ENCODE peak calls at places on chromosomes 4 and X, in seven cellular contexts. One of them, this sample, is unnamed.

GRCh38 chrX:41066969-41067368 is 18.3 kb upstream of the USP9X start:
- DNase-seq in fibroblast of the conjunctiva: no peak
- DNase-seq in OCI-LY7: no peak
- DNase-seq in activated naive CD8-positive, alpha-beta T cell treated with anti-CD3 and anti-CD28 coated beads for 36 hours: no peak
- DNase-seq in HTR-8/SVneo: no peak
- DNase-seq in NCI-H1694: no peak
- DNase-seq in CD8-positive, alpha-beta T cell: no peak
- DNase-seq in this sample: no peak

GRCh38 chr4:153296424-153296823 is 48.1 kb upstream of the MND1 start:
- DNase-seq in NCI-H1694: no peak
- DNase-seq in OCI-LY7: no peak
- DNase-seq in HTR-8/SVneo: no peak
- DNase-seq in CD8-positive, alpha-beta T cell: no peak
- DNase-seq in activated naive CD8-positive, alpha-beta T cell treated with anti-CD3 and anti-CD28 coated beads for 36 hours: no peak
- DNase-seq in fibroblast of the conjunctiva: peak; percentile 22
- DNase-seq in this sample: peak; percentile 24

GRCh38 chr4:165398570-165398969 is 19.8 kb downstream of the CPE start:
- DNase-seq in activated naive CD8-positive, alpha-beta T cell treated with anti-CD3 and anti-CD28 coated beads for 36 hours: no peak
- DNase-seq in fibroblast of the conjunctiva: peak; percentile 14
- DNase-seq in OCI-LY7: peak; percentile 4
- DNase-seq in CD8-positive, alpha-beta T cell: no peak
- DNase-seq in HTR-8/SVneo: peak; percentile 27
- DNase-seq in NCI-H1694: peak; percentile 99
- DNase-seq in this sample: no peak

GRCh38 chrX:152843852-152844251 is 13.0 kb downstream of the NSDHL start:
- DNase-seq in fibroblast of the conjunctiva: no peak
- DNase-seq in HTR-8/SVneo: no peak
- DNase-seq in OCI-LY7: no peak
- DNase-seq in NCI-H1694: no peak
- DNase-seq in activated naive CD8-positive, alpha-beta T cell treated with anti-CD3 and anti-CD28 coated beads for 36 hours: no peak
- DNase-seq in CD8-positive, alpha-beta T cell: no peak
- DNase-seq in this sample: no peak

GRCh38 chr4:46445689-46446339 is 55.9 kb upstream of the GABRA2 start:
- DNase-seq in OCI-LY7: no peak
- DNase-seq in HTR-8/SVneo: no peak
- DNase-seq in NCI-H1694: no peak
- DNase-seq in fibroblast of the conjunctiva: no peak
- DNase-seq in CD8-positive, alpha-beta T cell: no peak
- DNase-seq in activated naive CD8-positive, alpha-beta T cell treated with anti-CD3 and anti-CD28 coated beads for 36 hours: no peak
- DNase-seq in this sample: no peak

GRCh38 chr4:77104405-77105292 is 28.9 kb upstream of the CCNI start:
- DNase-seq in CD8-positive, alpha-beta T cell: no peak
- DNase-seq in fibroblast of the conjunctiva: peak; percentile 4
- DNase-seq in activated naive CD8-positive, alpha-beta T cell treated with anti-CD3 and anti-CD28 coated beads for 36 hours: no peak
- DNase-seq in OCI-LY7: no peak
- DNase-seq in HTR-8/SVneo: no peak
- DNase-seq in NCI-H1694: no peak
- DNase-seq in this sample: no peak

GRCh38 chr4:73589887-73590801 is 30.1 kb downstream of the RASSF6 start:
- DNase-seq in activated naive CD8-positive, alpha-beta T cell treated with anti-CD3 and anti-CD28 coated beads for 36 hours: no peak
- DNase-seq in HTR-8/SVneo: no peak
- DNase-seq in CD8-positive, alpha-beta T cell: no peak
- DNase-seq in OCI-LY7: peak; percentile 93
- DNase-seq in fibroblast of the conjunctiva: no peak
- DNase-seq in NCI-H1694: no peak
- DNase-seq in this sample: no peak

GRCh38 chr4:119785963-119786362 is 157.4 kb upstream of the PDE5A start:
- DNase-seq in activated naive CD8-positive, alpha-beta T cell treated with anti-CD3 and anti-CD28 coated beads for 36 hours: no peak
- DNase-seq in CD8-positive, alpha-beta T cell: no peak
- DNase-seq in fibroblast of the conjunctiva: peak; percentile 1
- DNase-seq in OCI-LY7: no peak
- DNase-seq in NCI-H1694: no peak
- DNase-seq in HTR-8/SVneo: peak; percentile 7
- DNase-seq in this sample: no peak

GRCh38 chr4:105894570-105895323 is 524 bp upstream of the NPNT start:
- DNase-seq in fibroblast of the conjunctiva: no peak
- DNase-seq in CD8-positive, alpha-beta T cell: no peak
- DNase-seq in activated naive CD8-positive, alpha-beta T cell treated with anti-CD3 and anti-CD28 coated beads for 36 hours: no peak
- DNase-seq in NCI-H1694: peak; percentile 2
- DNase-seq in HTR-8/SVneo: no peak
- DNase-seq in OCI-LY7: no peak
- DNase-seq in this sample: no peak

GRCh38 chrX:84729809-84730208 is 227.6 kb upstream of the HDX start:
- DNase-seq in HTR-8/SVneo: peak; percentile 1
- DNase-seq in CD8-positive, alpha-beta T cell: no peak
- DNase-seq in NCI-H1694: peak; percentile 34
- DNase-seq in activated naive CD8-positive, alpha-beta T cell treated with anti-CD3 and anti-CD28 coated beads for 36 hours: peak; percentile 1
- DNase-seq in fibroblast of the conjunctiva: peak; percentile 35
- DNase-seq in OCI-LY7: peak; percentile 58
- DNase-seq in this sample: peak; percentile 3

GRCh38 chr4:75248770-75249467 is 265.3 kb downstream of the RCHY1 start:
- DNase-seq in activated naive CD8-positive, alpha-beta T cell treated with anti-CD3 and anti-CD28 coated beads for 36 hours: no peak
- DNase-seq in fibroblast of the conjunctiva: no peak
- DNase-seq in NCI-H1694: no peak
- DNase-seq in OCI-LY7: no peak
- DNase-seq in CD8-positive, alpha-beta T cell: no peak
- DNase-seq in HTR-8/SVneo: no peak
- DNase-seq in this sample: no peak

GRCh38 chr4:103996059-103996458 is 276.3 kb upstream of the TACR3 start:
- DNase-seq in HTR-8/SVneo: peak; percentile 3
- DNase-seq in activated naive CD8-positive, alpha-beta T cell treated with anti-CD3 and anti-CD28 coated beads for 36 hours: no peak
- DNase-seq in CD8-positive, alpha-beta T cell: no peak
- DNase-seq in NCI-H1694: peak; percentile 43
- DNase-seq in fibroblast of the conjunctiva: no peak
- DNase-seq in OCI-LY7: no peak
- DNase-seq in this sample: no peak

GRCh38 chrX:77160301-77160700 is 286.9 kb upstream of the FGF16 start:
- DNase-seq in fibroblast of the conjunctiva: no peak
- DNase-seq in CD8-positive, alpha-beta T cell: no peak
- DNase-seq in NCI-H1694: no peak
- DNase-seq in OCI-LY7: peak; percentile 25
- DNase-seq in HTR-8/SVneo: no peak
- DNase-seq in activated naive CD8-positive, alpha-beta T cell treated with anti-CD3 and anti-CD28 coated beads for 36 hours: peak; percentile 3
- DNase-seq in this sample: no peak

GRCh38 chrX:134158821-134159512 is 78.0 kb upstream of the CCDC160 start:
- DNase-seq in fibroblast of the conjunctiva: no peak
- DNase-seq in NCI-H1694: no peak
- DNase-seq in HTR-8/SVneo: no peak
- DNase-seq in CD8-positive, alpha-beta T cell: no peak
- DNase-seq in OCI-LY7: no peak
- DNase-seq in activated naive CD8-positive, alpha-beta T cell treated with anti-CD3 and anti-CD28 coated beads for 36 hours: no peak
- DNase-seq in this sample: no peak

This sample was measured in AG09319.